ENCODE peak calls at places on chromosomes 16 and 17, in ten cellular contexts. I is suprapubic skin, H is KBM-7, U is OCI-LY7, G is ELR, Q is skeletal muscle cell, T is hypothalamus, J is SK-N-SH, A is A673, V is type B pancreatic cell. O is an unnamed sample.

GRCh38 chr17:22253007-22253406 is 560.7 kb downstream of the KCNJ18 start:
- DNase-seq in Q (no peak), I (no peak), A (no peak), V (no peak), G (no peak), T (no peak), U (no peak), H (no peak), J (no peak), O (no peak)

GRCh38 chr17:42456223-42457106 is 2.2 kb upstream of the ATP6V0A1 start:
- DNase-seq in H (peak), A (peak), Q (peak), U (peak), T (no peak), I (no peak), J (no peak), G (peak), V (no peak), O (peak)

GRCh38 chr17:2508035-2508434 is 3.7 kb downstream of the METTL16 start:
- DNase-seq in J (no peak), A (no peak), T (no peak), H (no peak), Q (no peak), U (no peak), I (no peak), V (no peak), G (no peak), O (no peak)

GRCh38 chr16:82735696-82736095 is 108.9 kb downstream of the CDH13 start:
- DNase-seq in U (no peak), Q (no peak), H (no peak), G (no peak), J (no peak), A (no peak), T (peak), I (no peak), V (no peak), O (no peak)

GRCh38 chr17:56756536-56756935 is 77.2 kb downstream of the C17orf67 start:
- DNase-seq in G (peak), T (no peak), Q (peak), V (no peak), U (no peak), I (no peak), H (no peak), J (no peak), A (no peak), O (peak)

GRCh38 chr17:60079401-60079861 is 710 bp upstream of the HEATR6 start:
- DNase-seq in G (peak), T (no peak), A (peak), J (peak), V (no peak), H (peak), U (no peak), I (no peak), Q (no peak), O (peak)

GRCh38 chr16:55912022-55912421 is 36.8 kb upstream of the CES5A start:
- DNase-seq in Q (no peak), U (no peak), V (no peak), A (no peak), G (no peak), H (no peak), I (no peak), T (peak), J (peak), O (no peak)

GRCh38 chr16:85395913-85396878 is 216.9 kb upstream of the GSE1 start:
- DNase-seq in H (no peak), T (no peak), U (no peak), J (peak), V (no peak), I (peak), G (no peak), A (peak), Q (peak), O (no peak)

GRCh38 chr17:82941021-82942001 is 101.5 kb upstream of the ZNF750 start:
- DNase-seq in V (peak), U (no peak), G (no peak), J (no peak), T (no peak), A (no peak), H (no peak), I (no peak), Q (no peak), O (no peak)

GRCh38 chr16:27316038-27316680 is 2.4 kb downstream of the IL4R start:
- DNase-seq in V (no peak), I (peak), A (no peak), T (no peak), J (no peak), Q (no peak), H (no peak), U (no peak), G (no peak), O (no peak)

GRCh38 chr16:77376358-77376757 is 58.5 kb downstream of the ADAMTS18 start:
- DNase-seq in G (peak), A (peak), J (no peak), V (no peak), I (no peak), T (no peak), Q (no peak), H (no peak), U (peak), O (no peak)

GRCh38 chr17:3004150-3004801 is 59.1 kb downstream of the OR1D5 start:
- DNase-seq in U (peak), I (peak), A (peak), H (peak), J (peak), G (peak), V (peak), T (peak), Q (peak), O (peak)

GRCh38 chr16:90077757-90078593 is 844 bp upstream of the PRDM7 start:
- DNase-seq in T (peak), A (peak), H (no peak), U (peak), J (peak), Q (no peak), V (no peak), G (peak), I (no peak), O (peak)

GRCh38 chr16:50828164-50828702 is 86.3 kb downstream of the CYLD start:
- DNase-seq in T (no peak), A (no peak), G (no peak), U (no peak), H (no peak), Q (no peak), V (no peak), I (no peak), J (no peak), O (no peak)